ENCODE peak calls at places on chromosomes 6 and 20, in six cellular contexts. Q, C, O, S, W and I are unnamed samples.

GRCh38 chr20:50020283-50020682 is 37.5 kb downstream of the SNAI1 start:
- DNase-seq in S (no peak), W (no peak), Q (peak), C (no peak), O (peak), I (no peak)

GRCh38 chr6:67496191-67496590 is 1138.9 kb upstream of the ADGRB3 start:
- DNase-seq in Q (no peak), C (no peak), S (no peak), O (no peak), W (no peak), I (no peak)

GRCh38 chr6:157885211-157885788 is 62.3 kb downstream of the SNX9 start:
- DNase-seq in W (no peak), Q (no peak), C (no peak), S (peak), O (no peak), I (no peak)

GRCh38 chr6:52136055-52136454 is 48.6 kb upstream of the PKHD1 start:
- DNase-seq in O (no peak), S (no peak), Q (no peak), W (no peak), C (no peak), I (no peak)

GRCh38 chr6:30840084-30840921 is 44.0 kb upstream of the DDR1 start:
- DNase-seq in C (no peak), S (no peak), W (no peak), O (no peak), Q (no peak), I (no peak)

GRCh38 chr6:129774697-129775447 is 64.9 kb upstream of the ARHGAP18 start:
- DNase-seq in O (peak), W (peak), Q (peak), C (peak), S (peak), I (peak)

GRCh38 chr6:100342830-100343229 is 121.9 kb downstream of the SIM1 start:
- DNase-seq in S (no peak), Q (peak), C (no peak), O (peak), W (no peak), I (no peak)

GRCh38 chr6:100663219-100663863 is 198.6 kb upstream of the SIM1 start:
- DNase-seq in Q (peak), S (no peak), C (no peak), O (peak), W (no peak), I (peak)

GRCh38 chr20:62787866-62788265 is 8.4 kb upstream of the MRGBP start:
- DNase-seq in O (no peak), S (no peak), Q (no peak), C (no peak), W (no peak), I (no peak)

GRCh38 chr6:13696226-13696625 is 15.4 kb downstream of the RANBP9 start:
- DNase-seq in W (no peak), Q (peak), O (peak), C (no peak), S (no peak), I (peak)

GRCh38 chr6:35757461-35758123 is 18.8 kb upstream of the CLPSL2 start:
- DNase-seq in C (peak), W (no peak), Q (peak), O (peak), S (no peak), I (peak)

GRCh38 chr6:40341726-40342125 is 245.4 kb downstream of the LRFN2 start:
- DNase-seq in O (no peak), C (no peak), W (no peak), S (no peak), Q (no peak), I (no peak)

GRCh38 chr6:68777956-68778355 is 142.9 kb downstream of the ADGRB3 start:
- DNase-seq in C (no peak), Q (peak), W (no peak), S (no peak), O (peak), I (peak)

GRCh38 chr6:36463686-36464085 is 20.9 kb downstream of the KCTD20 start:
- DNase-seq in C (no peak), O (peak), Q (no peak), W (no peak), S (no peak), I (no peak)

GRCh38 chr6:26538936-26539615 is 910 bp downstream of the HMGN4 start:
- DNase-seq in Q (peak), W (no peak), O (no peak), S (no peak), C (no peak), I (no peak)

GRCh38 chr6:6648659-6649343 is 60.3 kb downstream of the LY86 start:
- DNase-seq in Q (no peak), W (no peak), S (no peak), C (no peak), O (no peak), I (no peak)

GRCh38 chr6:36268478-36269248 is 1.2 kb upstream of the PNPLA1 start:
- DNase-seq in W (no peak), Q (no peak), C (no peak), O (peak), S (no peak), I (no peak)

GRCh38 chr6:142850653-142851434 is 94.1 kb downstream of the HIVEP2 start:
- DNase-seq in O (peak), Q (peak), S (peak), C (no peak), W (no peak), I (no peak)

GRCh38 chr20:63020681-63021080 is 13.9 kb upstream of the BHLHE23 start:
- DNase-seq in S (no peak), W (no peak), Q (no peak), C (no peak), O (no peak), I (no peak)

GRCh38 chr6:137647762-137648412 is 153.7 kb upstream of the OLIG3 start:
- DNase-seq in S (no peak), C (no peak), Q (peak), W (no peak), O (peak), I (no peak)

GRCh38 chr6:52546192-52546591 is 30.7 kb downstream of the TRAM2 start:
- DNase-seq in W (no peak), O (no peak), Q (no peak), C (peak), S (no peak), I (no peak)

GRCh38 chr6:29493261-29493660 is 5.5 kb upstream of the MAS1L start:
- DNase-seq in S (no peak), C (no peak), O (no peak), Q (no peak), W (no peak), I (no peak)

GRCh38 chr6:11930240-11930639 is 81.9 kb upstream of the HIVEP1 start:
- DNase-seq in S (no peak), C (no peak), W (no peak), Q (no peak), O (no peak), I (no peak)

GRCh38 chr6:112571486-112571885 is 224.4 kb downstream of the RFPL4B start:
- DNase-seq in S (no peak), O (peak), W (peak), C (no peak), Q (peak), I (peak)

GRCh38 chr20:20024942-20025341 is 7.8 kb downstream of the NAA20 start:
- DNase-seq in S (no peak), C (no peak), Q (peak), O (no peak), W (no peak), I (no peak)

GRCh38 chr6:37713529-37714119 is 15.9 kb upstream of the MDGA1 start:
- DNase-seq in S (no peak), C (no peak), Q (peak), O (peak), W (no peak), I (no peak)

GRCh38 chr20:57432874-57433491 is 41.8 kb downstream of the RBM38 start:
- DNase-seq in W (peak), S (peak), O (no peak), Q (no peak), C (peak), I (no peak)

GRCh38 chr20:38210741-38211140 is 45.7 kb upstream of the TGM2 start:
- DNase-seq in O (peak), Q (no peak), W (no peak), S (no peak), C (no peak), I (no peak)

GRCh38 chr6:159169193-159169555 is at the start of gene FNDC1:
- DNase-seq in S (peak), C (peak), W (peak), O (peak), Q (no peak), I (no peak)

GRCh38 chr6:154302111-154302752 is 54.4 kb downstream of the IPCEF1 start:
- DNase-seq in S (no peak), Q (peak), W (no peak), O (peak), C (peak), I (no peak)

GRCh38 chr20:8853805-8854338 is 215.0 kb upstream of the PLCB4 start:
- DNase-seq in O (peak), S (no peak), W (no peak), Q (peak), C (peak), I (peak)

GRCh38 chr6:13455604-13456003 is 31.8 kb downstream of the GFOD1 start:
- DNase-seq in C (no peak), W (no peak), O (no peak), Q (no peak), S (no peak), I (no peak)

GRCh38 chr20:51678041-51678697 is 90.0 kb downstream of the ATP9A start:
- DNase-seq in C (no peak), Q (no peak), O (peak), S (no peak), W (no peak), I (no peak)

GRCh38 chr20:19823971-19824370 is 65.9 kb downstream of the RIN2 start:
- DNase-seq in C (no peak), Q (no peak), S (no peak), W (no peak), O (no peak), I (no peak)

GRCh38 chr6:68776382-68776781 is 141.3 kb downstream of the ADGRB3 start:
- DNase-seq in S (no peak), W (no peak), Q (no peak), O (no peak), C (no peak), I (no peak)

GRCh38 chr6:1621328-1621701 is 11.6 kb downstream of the FOXC1 start:
- DNase-seq in Q (no peak), C (no peak), O (no peak), W (no peak), S (no peak), I (no peak)

GRCh38 chr20:51190783-51191180 is 167.9 kb upstream of the KCNG1 start:
- DNase-seq in O (no peak), Q (no peak), C (no peak), W (no peak), S (no peak), I (no peak)

GRCh38 chr20:969868-970267 is 32.2 kb downstream of the RSPO4 start:
- DNase-seq in W (no peak), O (no peak), Q (no peak), S (no peak), C (no peak), I (no peak)